ENCODE peak calls at places on chromosomes 5 and 9, in six cellular contexts. X is effector memory CD4-positive, alpha-beta T cell; T is mammary epithelial cell; S is heart left ventricle; N is CD4-positive, alpha-beta memory T cell; P is tibial artery. G is an unnamed sample.

GRCh38 chr5:38468202-38468656 is 88.2 kb downstream of the LIFR start:
- DNase-seq in P (peak; percentile 85), T (peak; percentile 77), N (no peak), S (no peak), X (no peak), G (no peak)

GRCh38 chr5:8641796-8642505 is 773.0 kb downstream of the MTRR start:
- DNase-seq in P (no peak), X (no peak), S (no peak), T (no peak), N (no peak), G (no peak)

GRCh38 chr5:65102826-65103673 is 334.3 kb downstream of the CWC27 start:
- DNase-seq in S (peak; percentile 75), X (peak; percentile 22), T (no peak), N (peak; percentile 67), P (peak; percentile 78), G (peak; percentile 34)

GRCh38 chr5:178785999-178786398 is 55.5 kb upstream of the ZNF354A start:
- DNase-seq in N (no peak), P (no peak), X (no peak), S (no peak), T (no peak), G (peak; percentile 13)

GRCh38 chr5:10539685-10539998 is 24.2 kb upstream of the ANKRD33B start:
- DNase-seq in S (no peak), T (no peak), N (no peak), X (no peak), P (no peak), G (no peak)

GRCh38 chr5:136811551-136811950 is 446.2 kb upstream of the TRPC7 start:
- DNase-seq in T (peak; percentile 71), N (no peak), S (no peak), X (no peak), P (no peak), G (peak; percentile 58)

GRCh38 chr9:110128664-110129329 is 79.2 kb downstream of the C9orf152 start:
- DNase-seq in X (no peak), S (no peak), N (no peak), P (no peak), T (no peak), G (no peak)

GRCh38 chr5:142141463-142141862 is 32.9 kb downstream of the NDFIP1 start:
- DNase-seq in S (no peak), N (no peak), P (no peak), T (no peak), X (no peak), G (no peak)

GRCh38 chr5:127596501-127596900 is 52.4 kb upstream of the CTXN3 start:
- DNase-seq in S (no peak), N (no peak), T (no peak), P (no peak), X (no peak), G (no peak)

GRCh38 chr5:80935811-80936385 is 24.3 kb upstream of the RASGRF2 start:
- DNase-seq in N (no peak), T (no peak), X (no peak), S (no peak), P (no peak), G (no peak)

GRCh38 chr9:7976856-7977255 is 177.3 kb upstream of the DMAC1 start:
- DNase-seq in P (no peak), N (no peak), S (no peak), X (no peak), T (no peak), G (no peak)
- H3K4me3 ChIP-seq in P (no peak overlapping the region), N (no peak overlapping the region), S (no peak overlapping the region), X (no peak overlapping the region), T (no peak overlapping the region), G (no peak overlapping the region)

DNA sequence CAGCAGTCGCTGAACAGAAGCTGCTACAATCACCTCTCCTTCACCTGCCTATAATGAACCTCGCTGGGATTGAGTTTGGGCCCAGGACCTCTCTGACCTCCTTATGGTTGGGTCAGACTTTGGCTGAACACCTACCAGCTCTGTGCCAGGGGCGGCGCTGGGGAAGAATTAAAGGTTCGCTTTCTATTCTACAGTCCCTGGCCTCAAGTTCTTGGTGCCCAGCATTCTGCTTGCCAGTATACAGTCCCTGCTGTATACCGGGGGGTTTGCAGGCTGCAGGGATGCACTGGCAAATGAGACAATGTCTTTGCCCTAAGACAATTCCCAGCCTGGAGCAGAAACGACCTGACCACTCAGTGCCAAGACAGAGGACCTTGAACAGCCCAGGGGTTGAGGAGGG is 930 bp upstream of the STRBP start:
- DNase-seq in N (no peak), T (no peak), P (no peak), X (no peak), S (no peak), G (no peak)
- H3K27ac ChIP-seq in N (peak overlapping the region; percentile 63), T (no peak overlapping the region), P (no peak overlapping the region), X (peak overlapping the region; percentile 66), S (peak overlapping the region; percentile 82), G (peak overlapping the region; percentile 57)

GRCh38 chr9:63817622-63818518 is 1467.1 kb downstream of the FOXD4L5 start:
- DNase-seq in X (peak; percentile 56), S (peak; percentile 52), P (peak; percentile 80), N (peak; percentile 60), T (no peak), G (peak; percentile 85)
- H3K4me3 ChIP-seq in X (peak overlapping the region; percentile 39), S (peak overlapping the region; percentile 20), P (no peak overlapping the region), N (peak overlapping the region; percentile 39), T (peak overlapping the region; percentile 74), G (peak overlapping the region; percentile 40)

GRCh38 chr9:7246181-7246580 is 488.4 kb downstream of the KDM4C start:
- DNase-seq in X (no peak), N (no peak), T (no peak), P (no peak), S (no peak), G (no peak)
- H3K27ac ChIP-seq in X (no peak overlapping the region), N (no peak overlapping the region), T (no peak overlapping the region), P (no peak overlapping the region), S (no peak overlapping the region), G (no peak overlapping the region)

GRCh38 chr9:6870149-6870548 is 112.4 kb downstream of the KDM4C start:
- DNase-seq in X (no peak), P (no peak), T (no peak), N (no peak), S (no peak), G (no peak)

GRCh38 chr9:6873862-6874261 is 116.1 kb downstream of the KDM4C start:
- DNase-seq in X (no peak), T (no peak), P (no peak), S (no peak), N (no peak), G (no peak)

GRCh38 chr9:6869081-6869948 is 111.5 kb downstream of the KDM4C start:
- DNase-seq in T (no peak), P (no peak), S (no peak), N (no peak), X (no peak), G (no peak)

GRCh38 chr9:6876195-6876594 is 118.4 kb downstream of the KDM4C start:
- DNase-seq in N (no peak), X (no peak), T (peak; percentile 22), S (no peak), P (no peak), G (no peak)

GRCh38 chr9:6870650-6871477 is 113.1 kb downstream of the KDM4C start:
- DNase-seq in P (no peak), N (no peak), S (no peak), X (no peak), T (no peak), G (no peak)
- H3K4me3 ChIP-seq in P (no peak overlapping the region), N (no peak overlapping the region), S (no peak overlapping the region), X (no peak overlapping the region), T (no peak overlapping the region), G (no peak overlapping the region)

GRCh38 chr5:132477784-132478497 is 12.6 kb downstream of the IRF1 start:
- DNase-seq in N (peak; percentile 53), T (no peak), P (no peak), S (no peak), X (no peak), G (peak; percentile 34)

GRCh38 chr5:132476853-132477729 is 13.5 kb downstream of the IRF1 start:
- DNase-seq in S (no peak), P (peak; percentile 57), N (peak; percentile 38), X (no peak), T (no peak), G (no peak)

GRCh38 chr5:132479073-132479811 is 11.3 kb downstream of the IRF1 start:
- DNase-seq in S (no peak), P (no peak), N (peak; percentile 24), X (no peak), T (no peak), G (no peak)

GRCh38 chr5:132479812-132480441 is 10.6 kb downstream of the IRF1 start:
- DNase-seq in N (peak; percentile 43), X (no peak), P (no peak), T (no peak), S (no peak), G (no peak)

GRCh38 chr5:132478498-132478855 is 12.1 kb downstream of the IRF1 start:
- DNase-seq in T (no peak), N (no peak), P (no peak), X (no peak), S (no peak), G (no peak)
- H3K27ac ChIP-seq in T (no peak overlapping the region), N (peak overlapping the region; percentile 37), P (peak overlapping the region; percentile 61), X (peak overlapping the region; percentile 51), S (no peak overlapping the region), G (no peak overlapping the region)

G was measured in dorsolateral prefrontal cortex.